ENCODE peak calls at places on chromosomes 11 and 22, in ten cellular contexts. T is body of pancreas, A is brain microvascular endothelial cell, G is amniotic stem cell, M is K562, F is EL, S is WTC11, U is iPS-NIHi11, Q is epithelial cell of esophagus, X is DMS 273 treated with DMSO at 0.1 percent for 48 hours. Z is an unnamed sample.

GRCh38 chr11:75283391-75283931 is 42.9 kb downstream of the TPBGL start:
- DNase-seq in T (no peak), A (no peak), G (no peak), M (no peak), F (no peak), S (no peak), U (no peak), Q (no peak), X (no peak), Z (no peak)

GRCh38 chr22:23182289-23183106 is 2.2 kb downstream of the BCR start:
- DNase-seq in T (peak; percentile 26), A (no peak), G (no peak), M (no peak), F (no peak), S (no peak), U (peak; percentile 40), Q (peak; percentile 80), X (no peak), Z (no peak)

GRCh38 chr11:45646275-45646970 is 19.0 kb downstream of the CHST1 start:
- DNase-seq in T (no peak), A (peak; percentile 40), G (no peak), M (no peak), F (peak; percentile 31), S (no peak), U (peak; percentile 46), Q (peak; percentile 35), X (no peak), Z (no peak)

GRCh38 chr11:129315781-129316579 is 59.7 kb upstream of the BARX2 start:
- DNase-seq in T (peak; percentile 89), A (no peak), G (no peak), M (no peak), F (no peak), S (peak; percentile 51), U (peak; percentile 52), Q (peak; percentile 82), X (no peak), Z (peak; percentile 82)

GRCh38 chr22:32544953-32545558 is 70.4 kb downstream of the FBXO7 start:
- DNase-seq in T (no peak), A (no peak), G (no peak), M (no peak), F (peak; percentile 52), S (no peak), U (no peak), Q (no peak), X (no peak), Z (no peak)

GRCh38 chr22:37256075-37256726 is 12.1 kb upstream of the RAC2 start:
- DNase-seq in T (no peak), A (no peak), G (no peak), M (no peak), F (no peak), S (no peak), U (no peak), Q (no peak), X (no peak), Z (no peak)

GRCh38 chr11:12540913-12541587 is 133.2 kb upstream of the TEAD1 start:
- DNase-seq in T (no peak), A (peak; percentile 77), G (peak; percentile 59), M (no peak), F (peak; percentile 94), S (no peak), U (no peak), Q (peak; percentile 37), X (no peak), Z (no peak)

GRCh38 chr11:12069053-12069676 is 41.2 kb upstream of the MICAL2 start:
- DNase-seq in T (no peak), A (no peak), G (no peak), M (peak; percentile 41), F (no peak), S (no peak), U (no peak), Q (no peak), X (no peak), Z (no peak)

GRCh38 chr11:34318111-34319037 is 39.4 kb downstream of the ABTB2 start:
- DNase-seq in T (no peak), A (no peak), G (no peak), M (no peak), F (peak; percentile 59), S (no peak), U (no peak), Q (peak; percentile 17), X (no peak), Z (peak; percentile 54)

GRCh38 chr11:43396617-43397016 is 37.9 kb downstream of the TTC17 start:
- DNase-seq in T (no peak), A (no peak), G (no peak), M (no peak), F (no peak), S (no peak), U (peak; percentile 13), Q (peak; percentile 69), X (no peak), Z (no peak)

GRCh38 chr11:44286268-44286880 is 23.6 kb downstream of the ALX4 start:
- DNase-seq in T (peak; percentile 42), A (peak; percentile 15), G (no peak), M (peak; percentile 86), F (peak; percentile 66), S (peak; percentile 83), U (peak; percentile 92), Q (peak; percentile 66), X (peak; percentile 5), Z (no peak)

GRCh38 chr11:3001496-3001895 is 9.4 kb upstream of the NAP1L4 start:
- DNase-seq in T (peak; percentile 54), A (no peak), G (no peak), M (no peak), F (no peak), S (no peak), U (no peak), Q (no peak), X (peak; percentile 21), Z (no peak)

GRCh38 chr11:83051760-83052671 is 19.7 kb downstream of the RAB30 start:
- DNase-seq in T (peak; percentile 75), A (peak; percentile 84), G (peak; percentile 76), M (no peak), F (peak; percentile 93), S (no peak), U (no peak), Q (peak; percentile 96), X (no peak), Z (no peak)

GRCh38 chr11:72673284-72673942 is 809 bp downstream of the PDE2A start:
- DNase-seq in T (no peak), A (no peak), G (no peak), M (no peak), F (no peak), S (peak; percentile 52), U (peak; percentile 77), Q (no peak), X (no peak), Z (no peak)

GRCh38 chr11:134069426-134069921 is 602 bp downstream of the JAM3 start:
- DNase-seq in T (no peak), A (peak; percentile 9), G (peak; percentile 10), M (no peak), F (peak; percentile 27), S (peak; percentile 52), U (peak; percentile 44), Q (no peak), X (no peak), Z (no peak)

GRCh38 chr11:103536335-103536722 is 427.1 kb downstream of the DYNC2H1 start:
- DNase-seq in T (no peak), A (no peak), G (no peak), M (no peak), F (no peak), S (no peak), U (no peak), Q (no peak), X (no peak), Z (no peak)

GRCh38 chr11:131773626-131774025 is 403.2 kb downstream of the NTM start:
- DNase-seq in T (no peak), A (no peak), G (no peak), M (no peak), F (no peak), S (no peak), U (no peak), Q (no peak), X (no peak), Z (no peak)

GRCh38 chr11:16924826-16925494 is 89.3 kb downstream of the PLEKHA7 start:
- DNase-seq in T (peak; percentile 81), A (peak; percentile 6), G (no peak), M (no peak), F (peak; percentile 47), S (peak; percentile 68), U (peak; percentile 91), Q (peak; percentile 89), X (no peak), Z (peak; percentile 88)

GRCh38 chr11:128302425-128303186 is 284.8 kb downstream of the ETS1 start:
- DNase-seq in T (no peak), A (no peak), G (no peak), M (no peak), F (no peak), S (no peak), U (no peak), Q (no peak), X (no peak), Z (no peak)

GRCh38 chr11:93020248-93021088 is 51.0 kb downstream of the MTNR1B start:
- DNase-seq in T (no peak), A (peak; percentile 43), G (no peak), M (no peak), F (peak; percentile 63), S (no peak), U (no peak), Q (peak; percentile 97), X (no peak), Z (no peak)

GRCh38 chr11:849951-850776 is 7.5 kb downstream of the TSPAN4 start:
- DNase-seq in T (no peak), A (no peak), G (no peak), M (no peak), F (no peak), S (no peak), U (peak; percentile 29), Q (no peak), X (no peak), Z (no peak)

GRCh38 chr11:64786308-64786707 is 8.0 kb upstream of the SF1 start:
- DNase-seq in T (peak; percentile 4), A (no peak), G (no peak), M (no peak), F (no peak), S (no peak), U (no peak), Q (no peak), X (no peak), Z (peak; percentile 23)

GRCh38 chr11:71338806-71339177 is 86.4 kb upstream of the SHANK2 start:
- DNase-seq in T (no peak), A (no peak), G (no peak), M (no peak), F (no peak), S (no peak), U (no peak), Q (no peak), X (no peak), Z (no peak)

GRCh38 chr11:110125632-110126031 is 32.4 kb downstream of the ZC3H12C start:
- DNase-seq in T (no peak), A (peak; percentile 88), G (no peak), M (no peak), F (peak; percentile 88), S (no peak), U (no peak), Q (peak; percentile 55), X (no peak), Z (no peak)

GRCh38 chr22:46915978-46916730 is 153.7 kb downstream of the TBC1D22A start:
- DNase-seq in T (no peak), A (no peak), G (no peak), M (no peak), F (no peak), S (no peak), U (no peak), Q (no peak), X (no peak), Z (no peak)

GRCh38 chr11:77557553-77557952 is 32.2 kb upstream of the AQP11 start:
- DNase-seq in T (peak; percentile 24), A (peak; percentile 16), G (no peak), M (no peak), F (peak; percentile 25), S (peak; percentile 53), U (peak; percentile 64), Q (peak; percentile 10), X (no peak), Z (peak; percentile 35)

GRCh38 chr22:35523167-35523928 is 17.3 kb upstream of the RASD2 start:
- DNase-seq in T (no peak), A (no peak), G (no peak), M (no peak), F (no peak), S (no peak), U (no peak), Q (peak; percentile 23), X (no peak), Z (no peak)

GRCh38 chr11:82776377-82776776 is 42.7 kb upstream of the FAM181B start:
- DNase-seq in T (no peak), A (peak; percentile 41), G (no peak), M (no peak), F (no peak), S (no peak), U (no peak), Q (peak; percentile 17), X (no peak), Z (no peak)

Z was measured in left colon.